ENCODE peak calls at places on chromosomes 16 and 17, in nine cellular contexts. N is colonic mucosa, O is fibroblast of villous mesenchyme, H is spleen, T is astrocyte of the spinal cord, Y is mammary epithelial cell, X is HepG2, M is cardiac muscle cell, K is fibroblast of lung. A is an unnamed sample.

GRCh38 chr16:86597880-86598606 is 19.7 kb downstream of the FOXL1 start:
- DNase-seq in N (no peak), O (no peak), H (no peak), T (no peak), Y (no peak), X (no peak), M (no peak), K (peak; percentile 70), A (no peak)

GRCh38 chr16:80827007-80827406 is 22.6 kb upstream of the CDYL2 start:
- DNase-seq in N (no peak), O (no peak), H (no peak), T (no peak), Y (no peak), X (no peak), M (no peak), K (peak; percentile 2), A (no peak)

GRCh38 chr17:81432873-81433451 is 37.7 kb downstream of the BAHCC1 start:
- DNase-seq in N (peak; percentile 58), O (no peak), H (no peak), T (peak; percentile 35), Y (no peak), X (no peak), M (peak; percentile 27), K (no peak), A (no peak)

GRCh38 chr17:59845595-59846390 is 47.0 kb downstream of the TUBD1 start:
- DNase-seq in N (peak; percentile 89), O (peak; percentile 84), H (no peak), T (peak; percentile 94), Y (peak; percentile 96), X (peak; percentile 89), M (peak; percentile 74), K (peak; percentile 92), A (no peak)

GRCh38 chr17:45019177-45019711 is 32.2 kb downstream of the DCAKD start:
- DNase-seq in N (peak; percentile 32), O (no peak), H (peak; percentile 78), T (no peak), Y (no peak), X (no peak), M (peak; percentile 60), K (peak; percentile 39), A (peak; percentile 66)

GRCh38 chr16:21001262-21001661 is 100.7 kb downstream of the LYRM1 start:
- DNase-seq in N (peak; percentile 32), O (peak; percentile 16), H (no peak), T (no peak), Y (no peak), X (peak; percentile 46), M (peak; percentile 26), K (peak; percentile 1), A (no peak)

GRCh38 chr16:57747996-57748395 is 12.4 kb downstream of the KATNB1 start:
- DNase-seq in N (no peak), O (no peak), H (no peak), T (no peak), Y (no peak), X (no peak), M (no peak), K (no peak), A (no peak)

GRCh38 chr17:17712268-17712924 is 31.1 kb downstream of the RAI1 start:
- DNase-seq in N (no peak), O (peak; percentile 95), H (no peak), T (peak; percentile 73), Y (peak; percentile 58), X (no peak), M (peak; percentile 76), K (peak; percentile 88), A (no peak)

GRCh38 chr16:85759631-85760419 is 8.9 kb upstream of the C16orf74 start:
- DNase-seq in N (no peak), O (no peak), H (peak; percentile 93), T (no peak), Y (peak; percentile 29), X (no peak), M (no peak), K (no peak), A (no peak)

GRCh38 chr17:30212750-30213149 is 22.7 kb downstream of the SLC6A4 start:
- DNase-seq in N (no peak), O (no peak), H (no peak), T (no peak), Y (no peak), X (no peak), M (no peak), K (no peak), A (no peak)

GRCh38 chr17:28523186-28523585 is 17.0 kb downstream of the FOXN1 start:
- DNase-seq in N (no peak), O (no peak), H (no peak), T (no peak), Y (no peak), X (no peak), M (no peak), K (no peak), A (no peak)

GRCh38 chr17:9907883-9908648 is 3.0 kb upstream of the RCVRN start:
- DNase-seq in N (no peak), O (peak; percentile 85), H (peak; percentile 43), T (no peak), Y (no peak), X (no peak), M (no peak), K (no peak), A (no peak)

GRCh38 chr17:49674507-49674906 is 3.4 kb downstream of the SPOP start:
- DNase-seq in N (no peak), O (no peak), H (no peak), T (no peak), Y (no peak), X (no peak), M (no peak), K (no peak), A (no peak)

GRCh38 chr17:63697341-63698286 is 2.3 kb downstream of the LIMD2 start:
- DNase-seq in N (peak; percentile 73), O (peak; percentile 14), H (peak; percentile 96), T (no peak), Y (peak; percentile 29), X (peak; percentile 45), M (peak; percentile 40), K (no peak), A (peak; percentile 87)

GRCh38 chr16:71811261-71811803 is 2.7 kb upstream of the AP1G1 start:
- DNase-seq in N (no peak), O (no peak), H (no peak), T (peak; percentile 14), Y (no peak), X (no peak), M (peak; percentile 55), K (peak; percentile 14), A (no peak)

GRCh38 chr17:39462644-39463375 is 1.5 kb downstream of the CDK12 start:
- DNase-seq in N (peak; percentile 29), O (peak; percentile 21), H (peak; percentile 78), T (no peak), Y (peak; percentile 17), X (no peak), M (peak; percentile 6), K (peak; percentile 10), A (peak; percentile 12)

GRCh38 chr16:4913774-4914525 is 23.0 kb downstream of the PPL start:
- DNase-seq in N (no peak), O (no peak), H (no peak), T (no peak), Y (no peak), X (no peak), M (no peak), K (no peak), A (no peak)

GRCh38 chr16:87806608-87807546 is 41.1 kb upstream of the KLHDC4 start:
- DNase-seq in N (peak; percentile 82), O (peak; percentile 92), H (peak; percentile 81), T (peak; percentile 87), Y (peak; percentile 99), X (peak; percentile 61), M (peak; percentile 88), K (peak; percentile 90), A (peak; percentile 55)

GRCh38 chr16:89453662-89454321 is 36.6 kb downstream of the ANKRD11 start:
- DNase-seq in N (no peak), O (peak; percentile 45), H (no peak), T (no peak), Y (no peak), X (no peak), M (peak; percentile 52), K (peak; percentile 42), A (no peak)
- TF ChIP-seq CTCF in N (peak; percentile 15), O (peak; percentile 39), H (no peak), T (peak; percentile 30), Y (peak; percentile 17), X (no peak), M (peak; percentile 43), K (peak; percentile 4), A (no peak)

GRCh38 chr16:66950437-66950836 is 10.6 kb upstream of the CES3 start:
- DNase-seq in N (no peak), O (no peak), H (no peak), T (no peak), Y (no peak), X (no peak), M (no peak), K (no peak), A (no peak)
- H3K4me3 ChIP-seq in N (no peak overlapping the region), O (no peak overlapping the region), H (no peak overlapping the region), T (no peak overlapping the region), Y (no peak overlapping the region), X (no peak overlapping the region), M (no peak overlapping the region), K (no peak overlapping the region), A (no peak overlapping the region)

GRCh38 chr17:57619061-57619937 is 125.8 kb downstream of the CCDC182 start:
- DNase-seq in N (no peak), O (no peak), H (peak; percentile 46), T (peak; percentile 64), Y (no peak), X (no peak), M (peak; percentile 18), K (peak; percentile 93), A (no peak)

GRCh38 chr17:57622327-57622885 is 122.7 kb downstream of the CCDC182 start:
- DNase-seq in N (no peak), O (no peak), H (no peak), T (no peak), Y (no peak), X (no peak), M (no peak), K (no peak), A (no peak)

GRCh38 chr17:57623620-57624019 is 121.5 kb downstream of the CCDC182 start:
- DNase-seq in N (no peak), O (no peak), H (peak; percentile 75), T (no peak), Y (no peak), X (no peak), M (no peak), K (peak; percentile 17), A (no peak)

GRCh38 chr17:57622886-57623433 is 122.1 kb downstream of the CCDC182 start:
- DNase-seq in N (no peak), O (peak; percentile 73), H (peak; percentile 82), T (peak; percentile 81), Y (peak; percentile 16), X (peak; percentile 43), M (peak; percentile 58), K (peak; percentile 87), A (no peak)

GRCh38 chr17:57620576-57620975 is 124.5 kb downstream of the CCDC182 start:
- DNase-seq in N (no peak), O (no peak), H (peak; percentile 32), T (no peak), Y (no peak), X (no peak), M (no peak), K (no peak), A (no peak)
- TF ChIP-seq CTCF in N (no peak), O (no peak), H (no peak), T (no peak), Y (no peak), X (no peak), M (no peak), K (no peak), A (no peak)

DNA sequence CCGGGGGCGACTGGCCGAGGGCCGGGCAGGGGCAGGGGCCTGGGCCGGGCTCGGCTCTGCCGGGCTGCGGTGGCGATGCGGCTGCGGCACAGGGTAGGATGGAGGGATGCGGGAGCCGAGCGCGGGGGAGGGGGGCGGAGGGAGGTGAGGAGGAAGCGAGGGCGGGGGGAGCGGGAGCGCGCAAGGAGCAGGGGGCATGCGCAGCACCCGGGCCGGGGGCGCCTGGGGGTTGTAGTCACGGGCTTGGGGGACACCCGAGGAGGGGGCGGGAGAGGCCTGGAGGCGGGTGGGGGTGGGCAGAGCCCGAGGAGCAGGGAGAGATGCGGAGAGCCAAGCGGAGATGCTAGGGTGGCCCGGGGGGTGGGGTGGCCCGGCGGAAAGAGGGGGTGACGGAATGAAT is at the start of gene STX1B:
- DNase-seq in N (no peak), O (no peak), H (no peak), T (peak; percentile 38), Y (no peak), X (no peak), M (peak; percentile 31), K (peak; percentile 47), A (peak; percentile 73)
- H3K4me3 ChIP-seq in N (no peak within 1 kb of the TSS), O (peak within 1 kb of the TSS; percentile 44), H (no peak within 1 kb of the TSS), T (peak within 1 kb of the TSS; percentile 49), Y (no peak within 1 kb of the TSS), X (no peak within 1 kb of the TSS), M (peak within 1 kb of the TSS; percentile 46), K (peak within 1 kb of the TSS; percentile 65), A (peak within 1 kb of the TSS; percentile 61)